ENCODE peak calls at places on chromosomes 1 and 21, in seven cellular contexts. I, X, Q, M, O, T and J are unnamed samples. For H3K4me1, the result is how much of the 10 kb centered on the place peaks cover.

GRCh38 chr1:207020709-207021107 is 11.8 kb downstream of the C1orf116 start:
- DNase-seq in Q (no peak), M (no peak), X (no peak), I (no peak), O (no peak), T (no peak), J (no peak)

GRCh38 chr1:230067441-230067870 is 418 bp downstream of the GALNT2 start:
- DNase-seq in Q (peak), O (peak), M (peak), I (no peak), T (no peak), X (peak), J (peak)

GRCh38 chr1:216310776-216311175 is 112.5 kb downstream of the USH2A start:
- DNase-seq in I (no peak), T (peak), X (no peak), O (no peak), Q (peak), M (no peak), J (no peak)

GRCh38 chr1:26705788-26706237 is 10.0 kb downstream of the ARID1A start:
- DNase-seq in O (no peak), T (no peak), Q (no peak), I (no peak), X (no peak), M (no peak), J (no peak)

GRCh38 chr1:39877231-39877778 is 6.0 kb downstream of the TRIT1 start:
- DNase-seq in X (no peak), T (no peak), I (no peak), O (no peak), Q (no peak), M (no peak), J (no peak)

GRCh38 chr1:58911841-58912553 is 128.2 kb upstream of the JUN start:
- DNase-seq in X (no peak), M (no peak), I (no peak), Q (no peak), T (no peak), O (no peak), J (no peak)

GRCh38 chr1:228508253-228508652 is 21.1 kb downstream of the RNF187 start:
- DNase-seq in X (no peak), M (no peak), I (no peak), T (no peak), Q (no peak), O (no peak), J (no peak)

GRCh38 chr1:12447301-12447700 is 170.7 kb downstream of the DHRS3 start:
- DNase-seq in Q (no peak), I (no peak), T (no peak), X (peak), M (no peak), O (no peak), J (peak)

GRCh38 chr1:92168657-92169056 is 49.1 kb upstream of the C1orf146 start:
- DNase-seq in M (no peak), Q (no peak), T (no peak), O (no peak), I (no peak), X (no peak), J (no peak)

GRCh38 chr21:28793043-28793442 is 199.6 kb downstream of the LTN1 start:
- DNase-seq in Q (no peak), M (no peak), I (no peak), O (no peak), T (no peak), X (no peak), J (no peak)

GRCh38 chr1:37479255-37480124 is 5.1 kb downstream of the ZC3H12A start:
- DNase-seq in O (peak), T (peak), I (peak), M (no peak), Q (peak), X (peak), J (peak)

GRCh38 chr1:58206749-58207148 is 339.8 kb downstream of the OMA1 start:
- DNase-seq in O (no peak), T (no peak), Q (no peak), I (no peak), M (no peak), X (no peak), J (no peak)

GRCh38 chr1:94258873-94259331 is 21.5 kb upstream of the ARHGAP29 start:
- DNase-seq in I (no peak), O (no peak), M (no peak), Q (peak), X (peak), T (no peak), J (peak)

GRCh38 chr1:156081174-156082110 is 823 bp downstream of the MEX3A start:
- DNase-seq in I (no peak), Q (no peak), M (no peak), X (no peak), T (no peak), O (peak), J (no peak)

GRCh38 chr1:226912587-226913176 is 27.4 kb upstream of the COQ8A start:
- DNase-seq in T (peak), Q (peak), M (no peak), I (peak), O (peak), X (no peak), J (peak)

GRCh38 chr1:155455588-155456195 is 106.9 kb downstream of the ASH1L start:
- DNase-seq in X (no peak), I (no peak), M (no peak), T (no peak), O (no peak), Q (no peak), J (no peak)

GRCh38 chr1:162397039-162397448 is 14.9 kb downstream of the SH2D1B start:
- DNase-seq in T (no peak), Q (no peak), M (no peak), I (no peak), O (peak), X (no peak), J (no peak)

GRCh38 chr1:26626994-26627393 is 68.8 kb upstream of the ARID1A start:
- DNase-seq in T (no peak), O (no peak), X (no peak), M (no peak), I (no peak), Q (no peak), J (peak)

GRCh38 chr1:116415699-116416533 is 42.9 kb downstream of the ATP1A1 start:
- DNase-seq in M (peak), X (peak), O (peak), I (no peak), T (no peak), Q (no peak), J (no peak)

GRCh38 chr1:17441265-17441992 is 2.0 kb upstream of the RCC2 start:
- DNase-seq in T (no peak), I (no peak), M (no peak), X (no peak), O (no peak), Q (no peak), J (no peak)

GRCh38 chr1:217003355-217003754 is 280.1 kb upstream of the ESRRG start:
- DNase-seq in X (no peak), I (no peak), M (no peak), T (no peak), O (no peak), Q (no peak), J (no peak)

GRCh38 chr21:42406201-42406601 is 2.5 kb downstream of the UBASH3A start:
- DNase-seq in O (no peak), Q (peak), X (no peak), T (no peak), M (no peak), I (peak), J (no peak)

GRCh38 chr21:42724226-42724920 is 71.0 kb downstream of the PDE9A start:
- DNase-seq in M (no peak), Q (peak), T (no peak), I (no peak), O (no peak), X (no peak), J (peak)

GRCh38 chr1:50846224-50846839 is 113.7 kb downstream of the FAF1 start:
- DNase-seq in Q (no peak), T (no peak), X (no peak), I (no peak), M (no peak), O (no peak), J (no peak)

GRCh38 chr1:23401313-23401712 is 23.2 kb downstream of the TCEA3 start:
- DNase-seq in X (no peak), Q (no peak), O (no peak), T (no peak), M (no peak), I (no peak), J (no peak)

GRCh38 chr1:54460861-54461382 is 54.7 kb upstream of the SSBP3 start:
- DNase-seq in O (no peak), X (no peak), I (no peak), T (no peak), M (no peak), Q (no peak), J (no peak)

GRCh38 chr1:230791986-230792564 is 44.9 kb downstream of the CAPN9 start:
- DNase-seq in O (no peak), M (peak), Q (no peak), I (no peak), T (no peak), X (no peak), J (no peak)

GRCh38 chr1:241639040-241639652 is 1.0 kb downstream of the CHML start:
- DNase-seq in T (no peak), O (no peak), I (no peak), X (peak), M (no peak), Q (no peak), J (no peak)

GRCh38 chr1:61836649-61837048 is 94.4 kb downstream of the PATJ start:
- DNase-seq in X (no peak), I (no peak), Q (no peak), T (no peak), O (no peak), M (no peak), J (no peak)

GRCh38 chr1:54575605-54576004 is 27.6 kb downstream of the ACOT11 start:
- DNase-seq in O (no peak), Q (no peak), T (no peak), I (peak), X (no peak), M (no peak), J (no peak)

GRCh38 chr1:54951810-54952226 is 28.6 kb upstream of the TMEM61 start:
- DNase-seq in I (no peak), T (no peak), O (no peak), X (no peak), Q (no peak), M (no peak), J (no peak)

GRCh38 chr1:23417570-23417969 is 7.0 kb downstream of the TCEA3 start:
- DNase-seq in I (no peak), O (peak), Q (no peak), X (no peak), T (peak), M (no peak), J (peak)

GRCh38 chr1:59631561-59631960 is 183.2 kb upstream of the HOOK1 start:
- DNase-seq in O (no peak), Q (no peak), T (no peak), X (no peak), I (no peak), M (no peak), J (no peak)

GRCh38 chr21:46126321-46127238 is 28.7 kb downstream of the COL6A2 start:
- DNase-seq in T (no peak), X (no peak), O (no peak), I (peak), Q (peak), M (no peak), J (no peak)

GRCh38 chr1:30310966-30311742 is 412.2 kb downstream of the MATN1 start:
- DNase-seq in O (no peak), I (peak), M (no peak), Q (no peak), X (no peak), T (peak), J (no peak)

GRCh38 chr1:26034504-26035202 is 11.3 kb downstream of the SLC30A2 start:
- DNase-seq in O (no peak), T (no peak), I (no peak), M (no peak), X (no peak), Q (no peak), J (no peak)

DNA sequence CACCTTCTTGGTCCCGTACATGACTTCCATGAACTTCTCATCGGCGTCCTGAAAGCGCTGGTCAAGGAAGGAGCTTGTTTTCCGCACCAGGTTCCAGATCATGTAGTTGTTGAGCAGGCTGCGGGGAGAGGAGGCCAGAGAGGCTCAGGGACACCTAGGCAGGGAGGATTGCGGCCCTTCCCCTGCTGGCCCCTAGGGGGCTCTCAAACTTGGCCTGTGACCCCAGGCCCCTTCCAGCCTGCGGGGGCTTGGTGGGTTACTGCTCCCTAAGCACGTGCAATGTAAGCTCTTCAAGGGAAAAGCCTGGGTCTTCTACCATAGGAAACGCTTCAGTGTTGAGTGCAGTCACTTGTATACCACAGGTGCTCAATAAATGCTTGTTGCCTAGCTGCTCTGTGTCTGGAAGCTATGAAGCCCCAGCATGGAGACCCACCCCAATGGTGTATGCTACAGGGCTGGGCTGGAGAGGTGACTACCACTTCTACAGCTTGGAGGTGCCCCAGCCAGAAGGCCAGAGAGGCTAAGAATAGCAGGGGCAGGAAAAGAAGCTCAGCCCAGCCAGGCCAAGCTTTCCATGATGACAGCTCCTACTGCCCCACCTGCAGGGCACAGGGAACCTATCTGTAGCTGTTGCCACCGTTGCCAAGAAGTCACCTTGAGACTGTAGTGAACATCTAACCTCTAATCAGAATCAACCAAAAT is 45.1 kb downstream of the ECE1 start:
- DNase-seq in I (no peak), X (no peak), M (no peak), O (peak), T (no peak), Q (no peak), J (no peak)
- TF ChIP-seq CTCF in I (no peak), X (no peak), M (no peak), O (peak), T (no peak), Q (no peak), J (no peak)

GRCh38 chr1:179955318-179955638 is 668 bp downstream of the CEP350 start:
- DNase-seq in Q (no peak), I (no peak), X (peak), T (no peak), M (no peak), O (no peak), J (no peak)
- H3K4me1 ChIP-seq in Q (under half), I (half or more), X (under half), T (half or more), M (under half), O (under half), J (under half)

GRCh38 chr1:87337606-87338005 is 8.9 kb downstream of the LMO4 start:
- DNase-seq in M (no peak), Q (no peak), O (no peak), X (no peak), I (no peak), T (no peak), J (no peak)

GRCh38 chr1:87333692-87334347 is 5.1 kb downstream of the LMO4 start:
- DNase-seq in O (no peak), T (no peak), Q (no peak), X (no peak), M (no peak), I (no peak), J (no peak)

GRCh38 chr1:87336623-87337067 is 8.0 kb downstream of the LMO4 start:
- DNase-seq in M (no peak), T (no peak), Q (no peak), I (no peak), X (no peak), O (no peak), J (no peak)

GRCh38 chr1:87334351-87335174 is 5.9 kb downstream of the LMO4 start:
- DNase-seq in T (no peak), I (peak), O (peak), X (no peak), M (no peak), Q (peak), J (peak)

DNA sequence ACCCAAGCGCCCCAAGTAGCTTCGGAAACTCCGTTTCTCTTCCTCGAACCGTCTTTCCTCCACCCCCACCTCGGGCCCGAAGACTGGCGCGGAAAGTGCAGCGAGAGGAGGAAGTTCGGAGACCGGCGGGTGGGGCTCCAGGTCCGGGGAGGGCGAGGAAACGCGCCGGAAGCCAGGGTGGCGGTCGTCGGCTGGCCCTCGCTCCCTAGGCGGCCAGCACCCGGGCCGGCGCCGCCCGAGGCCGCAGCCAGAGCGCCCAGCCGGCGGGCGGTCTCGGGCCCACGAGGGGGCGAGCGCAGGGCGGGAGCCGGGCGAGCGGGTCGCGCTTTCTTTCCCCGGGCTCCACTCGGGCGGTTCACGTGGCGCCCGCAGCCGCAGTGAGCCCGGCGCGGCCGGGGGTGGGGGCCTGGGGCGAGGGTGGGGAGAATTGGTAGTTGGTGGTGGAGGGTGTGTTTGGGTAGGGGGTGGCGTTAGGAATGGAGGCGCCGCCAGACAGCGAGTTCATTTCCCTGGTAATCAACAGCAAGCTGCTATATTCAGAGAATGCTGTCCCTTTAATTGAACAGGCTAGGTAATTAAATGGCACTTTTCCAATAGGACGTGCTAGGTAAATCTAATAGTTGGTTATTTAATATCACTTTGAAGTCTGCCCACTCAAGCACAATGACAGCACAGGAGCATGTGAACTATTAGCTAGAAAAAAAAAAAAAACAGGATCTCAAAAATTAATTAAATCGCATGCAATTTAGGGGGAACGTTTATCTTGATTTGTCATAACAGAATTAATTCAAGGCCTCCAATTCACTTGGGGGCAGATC is 6.7 kb downstream of the LMO4 start:
- DNase-seq in T (peak), X (peak), O (peak), I (peak), Q (peak), M (no peak), J (peak)
- TF ChIP-seq POLR2A in T (no peak), X (no peak), O (peak), I (no peak), Q (no peak), M (no peak), J (no peak)

DNA sequence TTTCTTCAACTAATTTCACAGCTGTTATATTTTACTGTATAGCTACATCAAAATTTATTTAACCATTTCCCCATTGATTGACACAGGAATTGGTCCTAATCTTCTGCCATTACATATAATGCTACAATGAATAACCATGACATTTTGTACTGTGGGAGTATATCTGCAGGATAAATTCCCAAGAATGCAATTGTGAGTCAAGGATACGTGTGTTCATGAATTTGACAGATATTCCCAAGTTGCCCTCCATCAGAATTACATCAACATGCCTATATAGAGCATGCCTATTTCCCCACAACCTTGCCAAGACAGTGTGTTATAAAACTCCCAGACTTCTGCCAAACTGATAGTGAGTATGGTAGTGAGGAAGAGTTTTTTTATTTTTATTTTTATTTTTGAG is 2.7 kb upstream of the TIE1 start:
- DNase-seq in O (no peak), X (no peak), T (no peak), Q (no peak), M (no peak), I (no peak), J (no peak)
- TF ChIP-seq CTCF in O (no peak), X (no peak), T (no peak), Q (no peak), M (no peak), I (no peak), J (no peak)

GRCh38 chr1:24724345-24725208 is 20.7 kb upstream of the CLIC4 start:
- DNase-seq in X (no peak), Q (no peak), T (peak), M (no peak), O (peak), I (no peak), J (no peak)
- H3K4me1 ChIP-seq in X (under half), Q (under half), T (half or more), M (under half), O (under half), I (under half), J (under half)

GRCh38 chr1:108051625-108052382 is 86.8 kb upstream of the VAV3 start:
- DNase-seq in I (no peak), T (peak), Q (no peak), O (no peak), M (no peak), X (no peak), J (no peak)

GRCh38 chr1:108050134-108050533 is 85.2 kb upstream of the VAV3 start:
- DNase-seq in I (peak), T (no peak), M (no peak), X (no peak), O (no peak), Q (no peak), J (no peak)

GRCh38 chr1:108049083-108049819 is 84.3 kb upstream of the VAV3 start:
- DNase-seq in X (no peak), M (no peak), O (peak), Q (no peak), I (peak), T (no peak), J (peak)

GRCh38 chr1:108053291-108054023 is 88.5 kb upstream of the VAV3 start:
- DNase-seq in T (no peak), Q (no peak), O (no peak), I (no peak), X (peak), M (no peak), J (no peak)

DNA sequence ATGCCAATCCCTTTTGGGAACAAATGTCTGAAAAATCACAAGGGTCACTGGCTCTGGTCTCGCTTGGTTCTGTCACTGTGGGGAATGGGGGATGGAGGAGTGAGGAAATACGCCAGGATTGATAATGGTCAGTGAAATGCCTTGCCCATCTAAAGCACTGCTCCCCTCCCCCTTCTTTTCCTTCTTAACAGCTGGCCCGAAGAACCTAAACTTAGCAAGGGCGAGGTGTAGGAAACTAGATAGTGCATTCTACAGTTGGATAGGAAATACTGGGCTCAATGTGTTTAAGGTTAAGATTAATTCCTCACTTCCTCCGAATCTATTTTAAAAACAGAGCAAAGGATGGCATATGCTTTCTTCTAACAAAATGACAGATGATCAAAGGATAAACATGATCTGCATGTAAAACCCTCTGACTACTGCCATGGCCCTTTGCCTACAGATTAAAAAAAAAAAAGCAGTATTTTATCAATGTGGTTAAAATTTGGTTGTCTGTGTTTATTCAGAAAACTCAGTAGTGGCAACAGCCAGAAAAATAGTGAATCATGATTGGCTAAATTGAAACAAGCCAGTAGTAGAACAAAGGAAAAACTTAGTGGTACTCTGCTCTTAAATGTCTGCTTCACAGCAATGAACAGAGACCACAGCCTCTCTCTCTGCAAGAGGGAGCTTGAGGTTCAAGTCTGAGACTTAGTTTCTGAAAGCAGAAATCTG is 86.1 kb upstream of the VAV3 start:
- DNase-seq in I (no peak), X (no peak), T (no peak), O (no peak), Q (no peak), M (no peak), J (no peak)
- TF ChIP-seq POLR2A in I (no peak), X (no peak), T (no peak), O (no peak), Q (no peak), M (no peak), J (no peak)